ENCODE peak calls at places on chromosomes 5 and 9, in six cellular contexts. Q is neural progenitor cell; C is gastrocnemius medialis; I is effector memory CD4-positive, alpha-beta T cell; M is tibial nerve; V is tibial artery. Y is an unnamed sample. For H3K4me1, the result is how much of the 10 kb centered on the place peaks cover.

GRCh38 chr9:130138791-130139190 is 33.4 kb upstream of the NCS1 start:
- DNase-seq in Q (no peak), C (peak), I (no peak), M (peak), V (peak), Y (no peak)

GRCh38 chr9:4009006-4009511 is 290.8 kb downstream of the GLIS3 start:
- DNase-seq in Q (no peak), C (no peak), I (no peak), M (no peak), V (no peak), Y (no peak)

GRCh38 chr9:16139781-16140180 is 586.9 kb downstream of the CCDC171 start:
- DNase-seq in Q (no peak), C (peak), I (no peak), M (no peak), V (no peak), Y (no peak)

GRCh38 chr9:106588601-106589000 is 274.4 kb upstream of the ZNF462 start:
- DNase-seq in Q (no peak), C (no peak), I (no peak), M (no peak), V (no peak), Y (no peak)

GRCh38 chr5:133520062-133520461 is 92.3 kb downstream of the FSTL4 start:
- DNase-seq in Q (no peak), C (no peak), I (no peak), M (no peak), V (no peak), Y (no peak)

GRCh38 chr9:109986423-109987055 is 206.5 kb downstream of the PALM2AKAP2 start:
- DNase-seq in Q (no peak), C (no peak), I (no peak), M (no peak), V (no peak), Y (no peak)

GRCh38 chr5:180135967-180136641 is 64.5 kb upstream of the RNF130 start:
- DNase-seq in Q (no peak), C (no peak), I (no peak), M (no peak), V (no peak), Y (no peak)

GRCh38 chr5:124887223-124887622 is 140.8 kb upstream of the ZNF608 start:
- DNase-seq in Q (peak), C (peak), I (no peak), M (no peak), V (no peak), Y (no peak)

GRCh38 chr5:173781826-173782670 is 106.1 kb upstream of the CPEB4 start:
- DNase-seq in Q (no peak), C (peak), I (peak), M (peak), V (peak), Y (peak)

GRCh38 chr5:145854651-145855258 is 18.1 kb downstream of the GRXCR2 start:
- DNase-seq in Q (no peak), C (no peak), I (no peak), M (no peak), V (no peak), Y (no peak)

GRCh38 chr5:135135530-135136201 is 101.6 kb upstream of the PITX1 start:
- DNase-seq in Q (no peak), C (peak), I (no peak), M (peak), V (peak), Y (no peak)

GRCh38 chr5:177445052-177446016 is 1.3 kb upstream of the PRR7 start:
- DNase-seq in Q (no peak), C (no peak), I (no peak), M (no peak), V (no peak), Y (no peak)

GRCh38 chr5:113693205-113693553 is 179.7 kb downstream of the YTHDC2 start:
- DNase-seq in Q (peak), C (no peak), I (no peak), M (no peak), V (no peak), Y (no peak)

DNA sequence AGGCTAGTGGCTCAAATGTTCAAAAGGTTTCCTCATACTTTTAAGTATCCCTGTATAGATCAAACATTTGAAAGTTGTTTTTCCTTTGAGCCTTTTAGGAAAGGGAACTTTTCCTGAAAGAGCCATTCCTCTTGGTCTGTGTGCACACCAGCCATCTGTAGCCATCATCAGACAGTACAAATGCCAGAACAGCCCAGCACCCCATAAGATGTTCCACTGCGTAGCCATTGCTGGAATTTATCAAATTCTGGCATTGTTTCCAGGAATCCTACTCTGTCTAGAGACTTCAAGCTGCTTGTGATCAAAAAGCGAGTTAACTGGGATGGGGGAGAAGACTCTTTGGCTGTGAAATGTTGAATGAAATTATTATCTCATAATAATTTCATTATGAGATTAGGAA is 99.6 kb downstream of the RALGPS1 start:
- DNase-seq in Q (no peak), C (no peak), I (no peak), M (no peak), V (no peak), Y (no peak)
- H3K27ac ChIP-seq in Q (no peak), C (no peak), I (no peak), M (no peak), V (no peak), Y (no peak)

GRCh38 chr9:21580636-21581353 is 98.7 kb upstream of the IFNE start:
- DNase-seq in Q (no peak), C (no peak), I (no peak), M (no peak), V (no peak), Y (no peak)
- H3K4me1 ChIP-seq in Q (under half), C (under half), I (under half), M (under half), V (under half), Y (under half)

GRCh38 chr5:66959668-66960067 is 236.9 kb downstream of the CD180 start:
- DNase-seq in Q (no peak), C (no peak), I (no peak), M (no peak), V (no peak), Y (no peak)
- H3K4me3 ChIP-seq in Q (no peak), C (no peak), I (no peak), M (no peak), V (peak), Y (no peak)

DNA sequence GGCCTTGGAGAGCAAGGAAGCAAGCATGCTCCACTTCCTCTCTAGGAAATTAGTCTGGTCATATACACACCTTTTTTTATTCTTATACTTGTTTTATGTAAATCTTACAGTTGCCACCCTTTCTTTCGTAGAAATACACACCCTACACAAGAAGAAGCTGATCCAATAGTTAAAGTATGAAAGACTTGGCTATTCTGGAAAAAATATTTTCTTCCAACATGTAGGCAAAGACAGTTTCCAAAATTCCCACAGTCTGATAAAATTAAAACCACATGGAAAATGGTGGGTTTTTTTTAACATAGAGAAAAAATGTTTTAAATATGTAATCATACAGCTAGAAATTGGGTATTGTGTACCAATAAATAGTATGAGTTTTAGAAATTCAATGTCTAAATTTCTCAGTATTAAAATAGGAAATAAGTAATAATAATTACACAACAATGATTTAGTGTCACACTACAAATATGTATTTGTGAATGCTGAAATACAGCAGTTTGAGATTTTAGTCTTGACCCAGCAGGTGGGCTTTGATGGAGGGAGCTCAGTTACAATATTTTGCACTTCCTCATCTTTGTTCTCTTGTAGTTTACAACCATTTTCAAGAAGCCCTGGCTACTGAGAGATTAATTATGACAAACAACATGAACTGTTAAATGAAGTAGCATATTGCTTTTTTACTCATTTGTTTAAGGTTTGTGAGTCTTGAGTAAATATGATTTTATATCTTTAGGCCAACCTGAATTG is 185.7 kb upstream of the GNA14 start:
- DNase-seq in Q (no peak), C (no peak), I (no peak), M (no peak), V (no peak), Y (no peak)
- H3K27ac ChIP-seq in Q (no peak), C (no peak), I (no peak), M (no peak), V (no peak), Y (no peak)

GRCh38 chr5:170319281-170319680 is 21.7 kb upstream of the LCP2 start:
- DNase-seq in Q (no peak), C (no peak), I (no peak), M (no peak), V (no peak), Y (no peak)
- H3K4me1 ChIP-seq in Q (under half), C (under half), I (under half), M (under half), V (under half), Y (under half)

GRCh38 chr5:147073098-147073497 is 161.7 kb upstream of the STK32A start:
- DNase-seq in Q (no peak), C (no peak), I (no peak), M (no peak), V (no peak), Y (no peak)
- H3K4me3 ChIP-seq in Q (no peak), C (no peak), I (no peak), M (no peak), V (no peak), Y (no peak)

Y was measured in CD4-positive, CD25-positive, alpha-beta regulatory T cell.